ENCODE peak calls at places on chromosomes 11 and 22, in nine cellular contexts. D is psoas muscle; G is naive thymus-derived CD4-positive, alpha-beta T cell; F is brain microvascular endothelial cell; Q is MM.1S; M is neural progenitor cell; C is Panc1; R is HCT116; B is ascending aorta. P is an unnamed sample.

GRCh38 chr11:12087075-12087775 is 23.2 kb upstream of the MICAL2 start:
- DNase-seq in R (peak; percentile 38), B (no peak), F (peak; percentile 66), G (no peak), D (no peak), Q (peak; percentile 62), M (no peak), C (no peak), P (peak; percentile 51)

GRCh38 chr11:11981364-11981763 is 27.1 kb downstream of the DKK3 start:
- DNase-seq in C (no peak), Q (no peak), B (no peak), M (no peak), F (no peak), R (no peak), D (no peak), G (no peak), P (no peak)

GRCh38 chr11:68340784-68341556 is 28.6 kb downstream of the LRP5 start:
- DNase-seq in B (no peak), F (no peak), G (no peak), Q (no peak), R (no peak), M (no peak), C (no peak), D (no peak), P (no peak)

GRCh38 chr11:17571431-17572358 is 24.6 kb downstream of the OTOG start:
- DNase-seq in G (no peak), Q (no peak), D (no peak), B (no peak), M (no peak), F (no peak), C (no peak), R (no peak), P (no peak)

GRCh38 chr11:129375731-129376657 is at the start of gene BARX2:
- DNase-seq in R (peak; percentile 26), F (peak; percentile 59), M (peak; percentile 91), G (no peak), B (no peak), Q (peak; percentile 79), D (no peak), C (peak; percentile 35), P (peak; percentile 73)

GRCh38 chr11:19239039-19239438 is 1.7 kb downstream of the E2F8 start:
- DNase-seq in F (no peak), B (no peak), D (no peak), C (no peak), M (no peak), G (no peak), R (no peak), Q (no peak), P (no peak)

GRCh38 chr11:100098560-100098959 is 588.5 kb upstream of the ARHGAP42 start:
- DNase-seq in D (no peak), F (no peak), B (no peak), R (no peak), M (no peak), Q (no peak), G (no peak), C (no peak), P (no peak)

GRCh38 chr22:30297276-30298004 is 8.1 kb upstream of the CASTOR1 start:
- DNase-seq in M (no peak), F (no peak), C (no peak), R (no peak), Q (no peak), B (no peak), D (no peak), G (no peak), P (no peak)

GRCh38 chr11:88208742-88209141 is 33.5 kb upstream of the RAB38 start:
- DNase-seq in R (no peak), M (no peak), G (no peak), Q (no peak), F (no peak), B (no peak), D (no peak), C (no peak), P (no peak)

GRCh38 chr11:76073716-76074115 is 132.6 kb downstream of the WNT11 start:
- DNase-seq in D (no peak), G (no peak), Q (no peak), F (no peak), R (no peak), B (no peak), M (no peak), C (no peak), P (peak; percentile 84)

GRCh38 chr11:62931501-62932278 is 10.5 kb upstream of the CHRM1 start:
- DNase-seq in Q (no peak), F (no peak), B (no peak), D (no peak), M (no peak), G (no peak), C (no peak), R (no peak), P (no peak)

GRCh38 chr11:66543263-66544107 is 2.4 kb downstream of the ZDHHC24 start:
- DNase-seq in Q (no peak), D (peak; percentile 76), B (no peak), G (peak; percentile 49), C (no peak), R (no peak), F (peak; percentile 47), M (peak; percentile 52), P (peak; percentile 68)

GRCh38 chr22:22235564-22235963 is 9.0 kb upstream of the VPREB1 start:
- DNase-seq in G (no peak), M (peak; percentile 61), C (peak; percentile 15), Q (peak; percentile 76), B (no peak), R (no peak), D (no peak), F (no peak), P (peak; percentile 29)

GRCh38 chr22:39883057-39883456 is 10.5 kb downstream of the ENTHD1 start:
- DNase-seq in R (no peak), M (no peak), B (no peak), G (no peak), C (no peak), F (no peak), Q (no peak), D (no peak), P (no peak)

GRCh38 chr11:118878187-118878586 is 5.5 kb upstream of the CXCR5 start:
- DNase-seq in B (no peak), R (no peak), M (no peak), Q (no peak), D (peak; percentile 13), C (no peak), F (no peak), G (peak; percentile 50), P (no peak)

GRCh38 chr11:26953770-26954392 is 40.0 kb upstream of the FIBIN start:
- DNase-seq in M (no peak), C (no peak), D (no peak), G (no peak), F (peak; percentile 92), R (no peak), B (no peak), Q (no peak), P (no peak)

GRCh38 chr11:12411806-12412727 is 34.7 kb downstream of the PARVA start:
- DNase-seq in R (peak; percentile 56), B (no peak), Q (peak; percentile 44), D (peak; percentile 79), G (no peak), M (peak; percentile 82), F (peak; percentile 85), C (no peak), P (peak; percentile 91)

GRCh38 chr22:28252539-28252938 is 333.5 kb upstream of the PITPNB start:
- DNase-seq in R (no peak), G (no peak), B (no peak), M (no peak), D (no peak), C (no peak), F (no peak), Q (no peak), P (no peak)

GRCh38 chr11:117175781-117176180 is 2.8 kb upstream of the SIDT2 start:
- DNase-seq in Q (no peak), B (no peak), G (no peak), R (no peak), F (no peak), D (no peak), M (no peak), C (no peak), P (peak; percentile 26)
- H3K36me3 ChIP-seq in Q (no peaks in the 10 kb centered on the region), B (no peaks in the 10 kb centered on the region), G (no peaks in the 10 kb centered on the region), R (peaks cover 7% of the 10 kb centered on the region), F (peaks cover 4% of the 10 kb centered on the region), D (no peaks in the 10 kb centered on the region), M (no peaks in the 10 kb centered on the region), C (peaks cover 3% of the 10 kb centered on the region), P (no peaks in the 10 kb centered on the region)

DNA sequence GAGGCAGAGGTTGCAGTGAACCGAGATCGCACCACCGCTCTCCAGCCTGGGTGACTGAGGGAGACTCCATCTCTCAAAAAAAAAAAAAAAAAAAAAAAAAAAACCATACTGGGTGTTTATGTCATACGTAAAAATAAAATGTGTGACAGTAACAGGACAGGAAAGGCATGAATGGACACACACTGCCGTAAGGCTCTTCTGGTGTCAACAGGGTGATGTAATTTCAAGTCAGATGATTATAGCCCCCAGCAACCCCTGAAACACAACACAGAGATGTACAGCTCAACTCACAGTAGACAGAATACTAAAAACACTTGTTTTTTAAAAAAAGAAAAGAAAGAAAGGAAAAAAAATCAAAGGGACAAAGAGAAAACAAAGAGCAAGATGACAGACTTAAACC is 22.2 kb downstream of the SBF1 start:
- DNase-seq in B (no peak), Q (no peak), F (no peak), D (no peak), M (no peak), C (no peak), G (no peak), R (no peak), P (no peak)
- H3K36me3 ChIP-seq in B (peaks cover 70% of the 10 kb centered on the region), Q (no peaks in the 10 kb centered on the region), F (peaks cover 58% of the 10 kb centered on the region), D (peaks cover 94% of the 10 kb centered on the region), M (no peaks in the 10 kb centered on the region), C (peaks cover 2% of the 10 kb centered on the region), G (peaks cover 4% of the 10 kb centered on the region), R (peaks cover 15% of the 10 kb centered on the region), P (peaks cover 12% of the 10 kb centered on the region)

DNA sequence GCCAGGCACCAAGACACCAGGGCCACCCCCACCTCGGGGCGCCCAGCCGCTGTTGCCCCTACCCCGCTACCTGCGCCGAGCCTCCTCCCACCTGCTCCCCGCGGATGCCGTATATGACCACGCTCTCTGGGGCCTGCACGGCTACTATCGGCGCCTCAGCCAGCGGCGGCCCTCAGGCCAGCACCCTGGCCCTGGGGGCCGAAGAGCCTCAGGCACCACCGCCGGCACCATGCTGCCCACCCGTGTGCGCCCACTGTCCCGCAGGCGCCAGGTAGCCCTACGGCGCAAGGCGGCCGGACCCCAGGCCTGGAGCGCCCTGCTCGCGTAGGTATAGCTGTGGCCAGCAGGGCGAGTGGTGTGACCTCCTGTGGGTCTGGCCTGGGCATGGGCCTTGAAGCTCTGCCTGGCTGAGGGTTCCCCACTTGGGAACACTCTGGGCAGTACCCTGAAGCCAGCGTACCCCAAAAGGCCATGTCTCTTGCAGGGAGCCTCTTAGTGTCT is 14.8 kb upstream of the MDK start:
- DNase-seq in B (no peak), Q (no peak), M (no peak), R (no peak), D (no peak), C (no peak), F (no peak), G (no peak), P (no peak)
- H3K36me3 ChIP-seq in B (peaks cover 17% of the 10 kb centered on the region), Q (no peaks in the 10 kb centered on the region), M (no peaks in the 10 kb centered on the region), R (peaks cover 12% of the 10 kb centered on the region), D (peaks cover 54% of the 10 kb centered on the region), C (peaks cover 4% of the 10 kb centered on the region), F (peaks cover 20% of the 10 kb centered on the region), G (peaks cover 9% of the 10 kb centered on the region), P (no peaks in the 10 kb centered on the region)

DNA sequence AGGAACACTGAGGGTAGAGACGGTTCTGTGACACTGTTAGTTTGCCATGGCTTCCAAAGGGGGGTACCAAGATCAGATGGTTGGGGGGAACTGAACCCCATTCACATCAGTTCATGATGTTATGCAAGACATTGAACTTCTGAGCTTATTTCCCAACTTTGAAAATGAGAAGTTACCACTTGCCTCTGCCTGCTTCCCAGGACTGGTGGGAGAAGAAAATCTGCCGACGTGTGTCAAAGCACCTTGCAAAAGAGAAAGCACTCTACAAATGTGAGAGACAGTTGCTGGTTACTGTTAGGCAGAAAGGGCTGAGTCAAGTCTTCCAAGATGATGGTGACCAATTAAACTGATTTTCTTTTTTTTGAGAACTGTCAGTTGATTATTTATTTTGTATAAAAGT is 45.6 kb downstream of the SMCO4 start:
- DNase-seq in C (no peak), G (no peak), Q (no peak), F (no peak), R (no peak), D (no peak), B (no peak), M (no peak), P (no peak)
- H3K36me3 ChIP-seq in C (no peaks in the 10 kb centered on the region), G (no peaks in the 10 kb centered on the region), Q (no peaks in the 10 kb centered on the region), F (no peaks in the 10 kb centered on the region), R (no peaks in the 10 kb centered on the region), D (no peaks in the 10 kb centered on the region), B (no peaks in the 10 kb centered on the region), M (no peaks in the 10 kb centered on the region), P (no peaks in the 10 kb centered on the region)